ENCODE peak calls at places on chromosomes 4 and X, in eight cellular contexts. K, S, M, J, L, T, X and G are unnamed samples.

GRCh38 chrX:8868906-8869305 is 67.7 kb upstream of the FAM9A start:
- DNase-seq in M (peak; percentile 10), S (no peak), L (no peak), J (peak; percentile 46), K (no peak), T (no peak), X (no peak), G (no peak)

GRCh38 chrX:9163153-9163790 is 129.3 kb upstream of the FAM9B start:
- DNase-seq in L (no peak), J (peak; percentile 55), X (no peak), T (no peak), M (no peak), S (no peak), K (no peak), G (no peak)

GRCh38 chrX:9466115-9466495 is 1.2 kb downstream of the TBL1X start:
- DNase-seq in T (peak; percentile 11), J (peak; percentile 21), S (no peak), L (peak; percentile 37), M (peak; percentile 76), K (peak; percentile 82), X (no peak), G (peak; percentile 87)

GRCh38 chr4:10161840-10162239 is 45.2 kb upstream of the WDR1 start:
- DNase-seq in S (no peak), T (no peak), M (no peak), L (no peak), X (no peak), J (no peak), K (no peak), G (no peak)

GRCh38 chrX:12007881-12008280 is 130.4 kb upstream of the FRMPD4 start:
- DNase-seq in M (no peak), T (no peak), K (no peak), S (no peak), X (peak; percentile 4), J (peak; percentile 84), L (no peak), G (no peak)

GRCh38 chrX:112223391-112223790 is 140.8 kb upstream of the TRPC5 start:
- DNase-seq in L (no peak), M (no peak), S (no peak), K (no peak), T (no peak), X (no peak), J (no peak), G (no peak)

GRCh38 chrX:103817502-103817901 is 14.6 kb downstream of the RAB9B start:
- DNase-seq in L (peak; percentile 41), J (peak; percentile 42), T (peak; percentile 71), M (peak; percentile 74), K (no peak), S (peak; percentile 46), X (peak; percentile 15), G (no peak)

GRCh38 chrX:9134341-9134740 is 100.4 kb upstream of the FAM9B start:
- DNase-seq in J (no peak), S (no peak), M (no peak), K (no peak), X (no peak), L (no peak), T (no peak), G (no peak)

GRCh38 chr4:99038213-99038612 is 42.7 kb downstream of the METAP1 start:
- DNase-seq in S (no peak), T (peak; percentile 8), J (no peak), K (no peak), L (no peak), X (no peak), M (no peak), G (no peak)

GRCh38 chr4:113311047-113311446 is 261.6 kb downstream of the ANK2 start:
- DNase-seq in M (no peak), T (no peak), K (no peak), J (no peak), S (no peak), X (peak; percentile 10), L (no peak), G (no peak)

GRCh38 chr4:49032440-49033161 is 46.5 kb downstream of the CWH43 start:
- DNase-seq in L (peak; percentile 21), M (no peak), T (peak; percentile 22), K (no peak), S (no peak), J (peak; percentile 6), X (peak; percentile 6), G (no peak)

GRCh38 chr4:7384003-7384928 is 50.5 kb downstream of the PSAPL1 start:
- DNase-seq in X (no peak), S (no peak), K (no peak), T (no peak), L (no peak), M (no peak), J (no peak), G (peak; percentile 30)

GRCh38 chrX:67545772-67546495 is 2.1 kb downstream of the AR start:
- DNase-seq in M (peak; percentile 36), T (no peak), J (no peak), K (peak; percentile 68), S (no peak), L (no peak), X (no peak), G (peak; percentile 58)

GRCh38 chr4:125360727-125361126 is 46.0 kb downstream of the FAT4 start:
- DNase-seq in K (no peak), M (no peak), X (no peak), T (no peak), S (no peak), J (no peak), L (no peak), G (no peak)

GRCh38 chr4:5705672-5706310 is 2.6 kb downstream of the EVC2 start:
- DNase-seq in K (no peak), X (no peak), T (no peak), M (peak; percentile 58), J (no peak), S (no peak), L (no peak), G (no peak)

GRCh38 chr4:153495480-153496206 is 29.5 kb downstream of the TMEM131L start:
- DNase-seq in J (no peak), M (no peak), K (no peak), X (no peak), L (no peak), S (no peak), T (no peak), G (no peak)

DNA sequence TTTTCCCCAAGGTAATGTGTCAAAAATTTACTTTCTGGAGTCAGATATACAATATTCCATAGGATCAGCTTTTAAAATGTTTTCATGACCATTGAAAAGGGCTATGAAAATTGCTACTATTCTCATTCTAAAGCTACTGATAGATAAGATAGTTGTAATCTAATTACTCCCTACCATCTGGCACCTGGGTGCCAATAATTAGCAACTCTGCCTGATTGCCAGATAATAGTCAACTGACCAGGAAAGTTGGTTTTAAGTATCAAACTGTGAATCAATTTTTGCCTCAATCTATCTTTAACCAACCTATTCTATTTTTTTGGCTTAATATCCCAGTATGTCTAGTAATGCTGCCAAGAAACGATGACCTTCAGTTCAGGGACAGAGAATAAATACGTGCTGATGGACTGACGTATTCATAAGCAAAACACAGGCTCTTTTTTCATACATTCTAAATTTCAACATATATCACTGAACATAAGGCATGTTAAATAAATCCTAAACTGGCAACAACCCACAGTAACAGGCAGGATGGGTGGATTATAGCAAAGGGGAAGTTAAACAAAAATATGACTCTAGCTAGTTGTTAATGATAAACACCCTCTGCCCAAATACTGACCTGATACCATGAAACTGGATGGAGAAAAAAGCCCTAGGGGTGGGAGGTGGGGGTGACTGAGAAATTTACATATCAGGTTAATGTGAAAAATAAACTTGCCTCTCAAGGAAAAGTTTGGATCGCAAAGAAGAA is 18.2 kb downstream of the SH3RF1 start:
- DNase-seq in K (no peak), T (no peak), M (no peak), S (no peak), J (peak; percentile 51), X (no peak), L (no peak), G (no peak)
- H3K4me1 ChIP-seq in K (peaks cover 55% of the 10 kb centered on the region), T (no peaks in the 10 kb centered on the region), M (peaks cover 17% of the 10 kb centered on the region), S (peaks cover 45% of the 10 kb centered on the region), J (peaks cover 26% of the 10 kb centered on the region), X (peaks cover 80% of the 10 kb centered on the region), L (peaks cover 16% of the 10 kb centered on the region), G (peaks cover 5% of the 10 kb centered on the region)

GRCh38 chr4:78222575-78223186 is 165.6 kb downstream of the FRAS1 start:
- DNase-seq in J (no peak), T (no peak), S (no peak), M (no peak), X (no peak), L (no peak), K (no peak), G (no peak)
- H3K27ac ChIP-seq in J (no peak overlapping the region), T (no peak overlapping the region), S (no peak overlapping the region), M (no peak overlapping the region), X (no peak overlapping the region), L (no peak overlapping the region), K (no peak overlapping the region), G (no peak overlapping the region)

DNA sequence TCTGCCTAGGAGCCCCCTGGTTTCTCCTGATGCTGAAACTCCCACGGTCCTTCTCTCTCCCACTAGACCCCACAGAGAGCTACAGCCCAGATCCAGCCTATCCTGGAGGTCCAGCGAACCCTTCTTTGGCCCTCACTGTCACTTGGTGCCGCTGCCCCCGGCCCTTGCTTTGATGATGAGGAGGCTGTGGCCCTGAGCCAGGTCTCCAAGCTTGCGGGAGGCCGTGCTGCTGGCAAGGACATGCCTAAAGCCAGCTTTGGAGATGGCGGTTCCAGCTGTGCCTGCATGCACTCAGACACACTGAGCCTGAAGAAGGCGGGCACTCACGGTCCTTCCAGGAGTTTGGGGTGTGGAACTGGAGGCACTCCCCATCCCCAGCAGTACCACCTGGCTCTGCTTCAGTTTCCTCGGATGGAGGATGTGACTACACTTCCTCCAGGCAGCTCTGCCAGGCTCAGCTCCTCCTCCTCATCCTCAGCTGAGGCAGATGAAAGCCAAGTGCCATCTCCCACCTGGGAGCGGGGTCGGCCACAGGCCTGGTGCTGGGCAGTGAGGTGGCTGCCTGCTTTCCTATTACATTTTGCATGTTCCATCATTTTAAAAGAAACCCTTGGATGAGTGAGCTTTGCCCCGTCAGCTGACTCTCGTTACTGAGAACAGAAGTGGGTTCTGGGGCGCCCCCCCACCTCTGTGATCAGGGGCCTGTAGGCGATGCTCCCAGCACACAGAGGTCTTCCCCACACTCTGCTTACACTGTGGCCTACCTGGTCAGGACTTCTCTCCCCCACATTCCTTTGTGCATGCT is 9.0 kb downstream of the TNIP2 start:
- DNase-seq in M (no peak), L (no peak), S (no peak), J (no peak), K (peak; percentile 69), T (no peak), X (no peak), G (peak; percentile 32)
- H3K4me1 ChIP-seq in M (peaks cover 14% of the 10 kb centered on the region), L (peaks cover 13% of the 10 kb centered on the region), S (no peaks in the 10 kb centered on the region), J (peaks cover 21% of the 10 kb centered on the region), K (peaks cover 42% of the 10 kb centered on the region), T (peaks cover 36% of the 10 kb centered on the region), X (no peaks in the 10 kb centered on the region), G (no peaks in the 10 kb centered on the region)

DNA sequence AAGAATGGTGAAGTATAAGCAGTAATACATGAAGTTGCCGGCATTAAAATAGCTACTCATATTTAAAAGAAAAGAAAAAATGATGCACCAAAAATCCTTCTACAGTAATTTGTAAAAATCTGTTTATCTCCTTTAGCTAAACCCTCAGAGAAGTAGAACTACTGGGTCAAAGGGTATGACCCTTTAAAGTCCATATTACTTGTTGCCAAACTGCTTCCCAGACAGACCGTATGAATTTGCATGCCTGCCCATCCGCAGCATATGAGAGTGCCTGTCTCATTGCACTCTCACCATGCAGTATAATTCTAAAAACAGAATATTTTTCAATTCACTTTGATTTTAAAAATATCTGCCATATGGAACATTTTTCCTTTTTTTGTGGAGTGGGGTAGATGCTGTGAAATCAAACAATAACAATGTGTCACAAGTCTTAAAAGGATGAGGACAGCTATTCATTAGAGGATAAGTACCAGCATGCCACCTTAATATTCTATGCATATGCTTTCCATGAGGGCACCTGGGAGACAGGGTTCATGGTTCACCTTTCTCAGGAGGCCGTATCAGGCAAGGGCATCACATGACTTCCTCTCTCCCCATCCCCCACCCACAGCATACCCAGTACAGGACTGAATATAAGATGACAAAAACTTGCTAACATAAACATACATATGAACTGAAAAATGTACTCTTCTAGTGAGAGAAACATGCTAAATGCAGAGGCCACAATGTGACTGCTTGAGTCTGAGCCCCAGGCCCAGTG is 17.8 kb downstream of the ZDHHC9 start:
- DNase-seq in M (no peak), L (peak; percentile 31), X (no peak), J (no peak), T (peak; percentile 14), S (no peak), K (no peak), G (no peak)
- H3K27ac ChIP-seq in M (no peak overlapping the region), L (no peak overlapping the region), X (no peak overlapping the region), J (no peak overlapping the region), T (no peak overlapping the region), S (no peak overlapping the region), K (no peak overlapping the region), G (no peak overlapping the region)